ENCODE peak calls at places on chromosomes 11 and 22, in five cellular contexts. X is HCT116; T is HepG2; Y is activated naive CD8-positive, alpha-beta T cell treated with anti-CD3 and anti-CD28 coated beads, Interleukin-2, amount 50 U/mL, for 16 hours; D is NCI-H1092. S is an unnamed sample.

GRCh38 chr11:82858556-82859091 is 41.6 kb downstream of the PRCP start:
- DNase-seq in X (no peak), T (no peak), Y (no peak), D (no peak), S (no peak)

GRCh38 chr11:73760680-73761402 is at the start of gene RAB6A:
- DNase-seq in X (peak), T (peak), Y (peak), D (peak), S (peak)

GRCh38 chr11:68810164-68810563 is 31.6 kb downstream of the CPT1A start:
- DNase-seq in X (no peak), T (no peak), Y (no peak), D (no peak), S (no peak)

GRCh38 chr11:4936745-4937144 is 10.7 kb downstream of the OR51A4 start:
- DNase-seq in X (no peak), T (no peak), Y (no peak), D (no peak), S (no peak)

GRCh38 chr11:134517621-134518293 is 105.7 kb upstream of the B3GAT1 start:
- DNase-seq in X (no peak), T (no peak), Y (no peak), D (no peak), S (no peak)

GRCh38 chr11:101458161-101458560 is 125.6 kb downstream of the TRPC6 start:
- DNase-seq in X (no peak), T (no peak), Y (no peak), D (no peak), S (no peak)

GRCh38 chr11:20634044-20634443 is 34.6 kb downstream of the SLC6A5 start:
- DNase-seq in X (peak), T (no peak), Y (no peak), D (no peak), S (no peak)

GRCh38 chr11:103903621-103904323 is 132.7 kb upstream of the DDI1 start:
- DNase-seq in X (no peak), T (no peak), Y (no peak), D (no peak), S (no peak)

GRCh38 chr22:50702261-50702671 is 29.6 kb downstream of the SHANK3 start:
- DNase-seq in X (no peak), T (no peak), Y (no peak), D (no peak), S (no peak)

GRCh38 chr11:61332266-61332822 is 561 bp downstream of the DDB1 start:
- DNase-seq in X (no peak), T (peak), Y (no peak), D (no peak), S (no peak)

GRCh38 chr11:30919389-30920172 is 333.4 kb upstream of the MPPED2 start:
- DNase-seq in X (no peak), T (no peak), Y (no peak), D (no peak), S (no peak)

GRCh38 chr22:48554893-48555552 is 1272.7 kb downstream of the BRD1 start:
- DNase-seq in X (no peak), T (no peak), Y (no peak), D (no peak), S (no peak)

GRCh38 chr22:48613566-48614200 is 1214.0 kb downstream of the BRD1 start:
- DNase-seq in X (no peak), T (no peak), Y (no peak), D (no peak), S (no peak)

GRCh38 chr22:48874956-48875355 is 952.7 kb downstream of the BRD1 start:
- DNase-seq in X (no peak), T (no peak), Y (no peak), D (no peak), S (no peak)

GRCh38 chr11:80990885-80991284 is 1550.1 kb upstream of the TENM4 start:
- DNase-seq in X (no peak), T (no peak), Y (no peak), D (no peak), S (no peak)

GRCh38 chr22:46584081-46584903 is 35.9 kb upstream of the GRAMD4 start:
- DNase-seq in X (no peak), T (no peak), Y (no peak), D (no peak), S (no peak)

GRCh38 chr11:71130106-71130505 is 122.3 kb downstream of the SHANK2 start:
- DNase-seq in X (no peak), T (no peak), Y (no peak), D (no peak), S (no peak)

GRCh38 chr22:44572414-44573207 is 74.6 kb upstream of the RTL6 start:
- DNase-seq in X (no peak), T (no peak), Y (no peak), D (no peak), S (no peak)

GRCh38 chr11:122656631-122657101 is 1.1 kb downstream of the UBASH3B start:
- DNase-seq in X (no peak), T (no peak), Y (no peak), D (no peak), S (peak)

GRCh38 chr11:115637842-115638241 is 133.6 kb upstream of the CADM1 start:
- DNase-seq in X (no peak), T (no peak), Y (no peak), D (no peak), S (no peak)

GRCh38 chr11:62804310-62805043 is 763 bp downstream of the NXF1 start:
- DNase-seq in X (no peak), T (no peak), Y (no peak), D (no peak), S (no peak)

GRCh38 chr11:19441752-19442553 is 201.2 kb upstream of the E2F8 start:
- DNase-seq in X (peak), T (no peak), Y (no peak), D (no peak), S (no peak)

GRCh38 chr22:36325163-36326031 is 62.4 kb downstream of the MYH9 start:
- DNase-seq in X (no peak), T (no peak), Y (no peak), D (no peak), S (no peak)

GRCh38 chr11:120210651-120211521 is at the start of gene OAF:
- DNase-seq in X (peak), T (peak), Y (peak), D (peak), S (peak)

GRCh38 chr22:22179858-22180257 is 64.7 kb upstream of the VPREB1 start:
- DNase-seq in X (no peak), T (no peak), Y (no peak), D (no peak), S (no peak)

GRCh38 chr22:37018815-37019308 is 385 bp downstream of the TST start:
- DNase-seq in X (no peak), T (peak), Y (no peak), D (no peak), S (peak)

GRCh38 chr11:2924821-2925675 is 4.2 kb downstream of the PHLDA2 start:
- DNase-seq in X (no peak), T (no peak), Y (no peak), D (no peak), S (no peak)

GRCh38 chr11:35402751-35403454 is 16.5 kb downstream of the SLC1A2 start:
- DNase-seq in X (no peak), T (no peak), Y (no peak), D (no peak), S (no peak)

GRCh38 chr11:117458275-117459120 is 130.8 kb downstream of the CEP164 start:
- DNase-seq in X (no peak), T (no peak), Y (no peak), D (peak), S (no peak)

GRCh38 chr11:4093519-4094347 is 866 bp upstream of the RRM1 start:
- DNase-seq in X (no peak), T (no peak), Y (no peak), D (no peak), S (no peak)

GRCh38 chr11:122646549-122647340 is 8.8 kb upstream of the UBASH3B start:
- DNase-seq in X (no peak), T (no peak), Y (no peak), D (no peak), S (no peak)

GRCh38 chr11:28228196-28228595 is 120.0 kb downstream of the METTL15 start:
- DNase-seq in X (no peak), T (no peak), Y (no peak), D (no peak), S (no peak)

GRCh38 chr11:65855927-65856363 is 2.0 kb downstream of the CFL1 start:
- DNase-seq in X (no peak), T (no peak), Y (no peak), D (no peak), S (no peak)

GRCh38 chr11:108436594-108436993 is 30.7 kb downstream of the C11orf65 start:
- DNase-seq in X (no peak), T (no peak), Y (no peak), D (no peak), S (no peak)

GRCh38 chr22:48955351-48956311 is 872.0 kb downstream of the BRD1 start:
- DNase-seq in X (no peak), T (no peak), Y (no peak), D (no peak), S (no peak)

GRCh38 chr11:2933376-2934056 is 4.3 kb upstream of the PHLDA2 start:
- DNase-seq in X (peak), T (no peak), Y (no peak), D (no peak), S (no peak)

GRCh38 chr22:46007003-46007847 is 30.3 kb upstream of the WNT7B start:
- DNase-seq in X (peak), T (no peak), Y (no peak), D (no peak), S (no peak)

GRCh38 chr22:26892401-26893033 is 235.1 kb downstream of the MIAT start:
- DNase-seq in X (no peak), T (no peak), Y (no peak), D (peak), S (no peak)

GRCh38 chr11:100709233-100709999 is 22.3 kb downstream of the ARHGAP42 start:
- DNase-seq in X (peak), T (no peak), Y (no peak), D (no peak), S (no peak)

GRCh38 chr11:110712643-110713468 is 619 bp upstream of the ARHGAP20 start:
- DNase-seq in X (no peak), T (no peak), Y (no peak), D (peak), S (no peak)

S was measured in naive thymus-derived CD8-positive, alpha-beta T cell.